ENCODE peak calls at places on chromosome 7, in four cellular contexts. Y is Panc1, J is HCT116, N is K562. R is an unnamed sample.
A peak's percentile ranks its signal among the peaks of the same experiment; 100 is the strongest.

GRCh38 chr7:16094651-16095050 is 326.7 kb downstream of the CRPPA start:
- DNase-seq in N (no peak), Y (no peak), J (no peak), R (no peak)

GRCh38 chr7:37234928-37235327 is 213.7 kb downstream of the ELMO1 start:
- DNase-seq in N (no peak), J (peak; percentile 8), Y (no peak), R (peak; percentile 6)

GRCh38 chr7:46577394-46577793 is 656.3 kb upstream of the IGFBP3 start:
- DNase-seq in N (no peak), Y (no peak), J (no peak), R (no peak)

GRCh38 chr7:100803398-100804161 is 23.7 kb downstream of the EPHB4 start:
- DNase-seq in J (no peak), Y (no peak), N (peak; percentile 84), R (peak; percentile 17)

GRCh38 chr7:80218723-80219122 is 84.1 kb downstream of the GNAI1 start:
- DNase-seq in N (no peak), J (peak; percentile 88), Y (peak; percentile 58), R (peak; percentile 40)

GRCh38 chr7:130918129-130919052 is 184.4 kb upstream of the KLF14 start:
- DNase-seq in J (no peak), N (no peak), Y (no peak), R (no peak)

GRCh38 chr7:131336956-131337355 is 9.3 kb downstream of the MKLN1 start:
- DNase-seq in Y (no peak), N (peak; percentile 38), J (peak; percentile 22), R (peak; percentile 20)

GRCh38 chr7:146319625-146320024 is 203.0 kb downstream of the CNTNAP2 start:
- DNase-seq in Y (no peak), J (no peak), N (no peak), R (no peak)

GRCh38 chr7:51366930-51367613 is 50.5 kb upstream of the COBL start:
- DNase-seq in N (peak; percentile 78), J (no peak), Y (no peak), R (peak; percentile 43)

GRCh38 chr7:143120696-143121405 is 11.0 kb upstream of the PIP start:
- DNase-seq in N (no peak), Y (no peak), J (no peak), R (no peak)

GRCh38 chr7:55533050-55533728 is 39.1 kb downstream of the VOPP1 start:
- DNase-seq in N (no peak), J (no peak), Y (no peak), R (no peak)

GRCh38 chr7:55233001-55233400 is 132.1 kb upstream of the LANCL2 start:
- DNase-seq in Y (no peak), J (no peak), N (no peak), R (no peak)

GRCh38 chr7:12827219-12827821 is 139.9 kb downstream of the ARL4A start:
- DNase-seq in Y (no peak), J (no peak), N (no peak), R (no peak)

GRCh38 chr7:128387663-128388485 is 21.9 kb downstream of the IMPDH1 start:
- DNase-seq in Y (peak; percentile 42), J (peak; percentile 54), N (peak; percentile 95), R (peak; percentile 68)

GRCh38 chr7:106736508-106737201 is 75.7 kb upstream of the CCDC71L start:
- DNase-seq in Y (peak; percentile 57), N (peak; percentile 75), J (peak; percentile 73), R (peak; percentile 28)

GRCh38 chr7:45092100-45092930 is 3.5 kb upstream of the NACAD start:
- DNase-seq in N (peak; percentile 43), Y (no peak), J (no peak), R (no peak)

GRCh38 chr7:5210751-5211338 is 20.8 kb downstream of the WIPI2 start:
- DNase-seq in J (no peak), Y (no peak), N (no peak), R (no peak)

GRCh38 chr7:147670759-147671158 is 919.8 kb upstream of the C7orf33 start:
- DNase-seq in Y (no peak), N (no peak), J (no peak), R (no peak)

DNA sequence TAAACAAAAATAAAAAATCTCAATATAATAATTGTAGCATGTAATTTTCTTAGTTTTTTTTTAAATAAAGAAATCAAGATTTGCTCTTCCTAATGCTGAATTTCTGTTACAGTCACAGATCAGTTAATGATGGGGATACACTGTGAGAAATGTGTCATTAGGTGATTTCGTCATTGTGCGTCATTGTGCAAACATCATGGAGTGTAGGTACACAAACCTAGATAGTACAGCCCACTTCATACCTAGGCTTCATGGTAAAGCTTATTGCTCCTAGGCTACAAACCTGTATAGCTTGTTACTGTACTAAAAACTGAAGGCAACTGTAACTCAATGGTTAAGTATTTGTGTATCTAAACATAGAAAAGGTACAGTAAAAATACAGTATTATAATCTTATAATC is 74.4 kb upstream of the LSM8 start:
- DNase-seq in N (no peak), Y (peak; percentile 69), J (no peak), R (peak; percentile 11)
- TF ChIP-seq TCF7L2 in N (no peak), Y (no peak), J (no peak), R (no peak)

GRCh38 chr7:23476286-23477169 is 6.2 kb upstream of the IGF2BP3 start:
- DNase-seq in J (no peak), N (peak; percentile 16), Y (no peak), R (no peak)

GRCh38 chr7:23474098-23474828 is 4.0 kb upstream of the IGF2BP3 start:
- DNase-seq in Y (no peak), N (peak; percentile 97), J (peak; percentile 90), R (peak; percentile 96)

GRCh38 chr7:23473848-23474097 is 3.5 kb upstream of the IGF2BP3 start:
- DNase-seq in N (no peak), Y (no peak), J (no peak), R (peak; percentile 23)

GRCh38 chr7:23475579-23475844 is 5.2 kb upstream of the IGF2BP3 start:
- DNase-seq in J (no peak), N (no peak), Y (no peak), R (no peak)

DNA sequence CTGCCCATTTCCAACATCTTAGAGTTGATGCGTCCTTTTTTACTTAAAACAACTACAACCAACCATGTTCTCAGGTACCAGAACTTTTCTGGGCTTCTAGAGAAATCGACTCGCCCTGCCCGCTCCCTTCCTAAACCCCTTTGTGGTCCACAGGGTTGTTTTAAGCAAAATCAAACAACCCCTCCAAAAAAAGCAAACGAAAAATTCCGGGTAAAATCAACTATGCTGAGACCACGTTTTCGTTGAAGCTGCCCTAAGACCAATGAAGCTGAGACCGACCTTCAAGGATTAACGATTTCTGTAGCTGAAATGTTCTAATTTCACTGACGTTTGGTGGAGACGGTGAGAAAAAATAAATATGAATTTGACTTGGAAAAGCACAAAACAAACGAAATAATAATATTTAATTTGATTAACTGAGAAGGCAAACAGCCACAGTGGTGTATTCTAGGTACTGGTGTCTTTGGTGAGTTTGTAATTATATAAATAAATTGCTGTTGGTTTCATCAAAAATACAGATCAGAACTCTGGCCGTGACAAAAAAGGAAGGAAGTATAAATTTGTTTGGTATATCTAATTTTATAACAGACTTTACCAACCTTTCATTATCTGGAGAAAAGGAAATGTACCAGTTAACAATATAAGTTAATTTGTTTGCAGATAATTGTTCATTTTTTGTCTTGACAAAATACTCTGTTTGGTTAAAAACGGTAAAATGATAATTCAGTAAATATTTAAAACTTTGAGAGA is 4.7 kb upstream of the IGF2BP3 start:
- DNase-seq in N (no peak), J (no peak), Y (no peak), R (no peak)
- TF ChIP-seq TCF7L2 in N (no peak), J (no peak), Y (no peak), R (no peak)

DNA sequence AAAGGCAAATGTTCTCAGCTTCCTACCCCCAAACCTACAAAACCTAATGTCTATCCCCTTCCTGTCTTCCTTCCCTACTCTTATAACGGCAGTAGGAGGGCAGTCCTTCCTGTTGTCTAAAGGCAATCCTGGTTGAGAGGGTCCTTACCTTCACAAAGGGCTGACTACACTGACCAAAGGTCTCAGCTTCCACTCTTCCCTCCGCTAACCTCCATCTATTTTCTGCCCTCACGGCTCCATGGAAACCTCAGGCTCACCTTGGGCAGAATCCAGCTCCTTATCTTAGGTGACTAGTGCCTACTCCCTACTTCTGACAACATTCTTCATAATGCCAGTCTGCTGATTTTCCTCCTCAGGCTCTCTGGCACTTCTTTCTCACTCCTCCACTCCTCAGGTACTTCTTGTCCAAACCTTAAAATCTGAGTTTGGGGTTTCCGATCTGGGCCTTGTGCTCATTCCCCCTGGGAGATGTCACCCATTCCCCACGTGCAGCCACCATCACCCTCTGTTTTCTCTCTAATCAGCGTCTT is 542 bp downstream of the FBXL13 start:
- DNase-seq in N (no peak), Y (no peak), J (no peak), R (no peak)
- TF ChIP-seq TCF7L2 in N (no peak), Y (no peak), J (no peak), R (no peak)

GRCh38 chr7:13904689-13905088 is 84.8 kb downstream of the ETV1 start:
- DNase-seq in J (no peak), N (no peak), Y (no peak), R (no peak)

GRCh38 chr7:13901577-13901976 is 87.9 kb downstream of the ETV1 start:
- DNase-seq in J (no peak), N (no peak), Y (no peak), R (no peak)

GRCh38 chr7:13907824-13908223 is 81.6 kb downstream of the ETV1 start:
- DNase-seq in J (no peak), Y (no peak), N (no peak), R (no peak)

GRCh38 chr7:13908667-13909382 is 80.6 kb downstream of the ETV1 start:
- DNase-seq in J (peak; percentile 68), Y (no peak), N (no peak), R (no peak)

GRCh38 chr7:13903997-13904396 is 85.5 kb downstream of the ETV1 start:
- DNase-seq in Y (no peak), J (no peak), N (no peak), R (no peak)
- TF ChIP-seq TCF7L2 in Y (no peak), J (no peak), N (no peak), R (no peak)

DNA sequence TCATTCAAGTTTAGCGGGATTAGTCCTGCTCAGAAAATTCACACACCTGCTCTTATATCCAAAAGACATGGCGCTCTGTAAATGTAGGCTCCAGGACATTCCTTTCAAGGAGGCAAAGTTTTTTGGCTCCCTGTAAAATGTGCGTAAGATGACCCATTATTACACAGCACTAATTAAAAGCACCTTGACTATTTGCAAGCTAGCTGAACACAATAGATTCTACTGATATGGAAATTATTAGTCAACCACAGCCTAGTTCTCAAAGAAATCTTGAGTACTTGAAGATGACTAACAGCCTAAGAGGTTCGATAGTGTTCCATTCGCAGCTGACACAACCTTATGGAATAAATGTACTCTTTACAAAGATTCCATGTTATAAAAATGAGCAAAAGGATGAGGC is 175.2 kb downstream of the BMPER start:
- DNase-seq in N (no peak), Y (no peak), J (no peak), R (no peak)
- TF ChIP-seq TCF7L2 in N (no peak), Y (no peak), J (no peak), R (no peak)

GRCh38 chr7:112550468-112551060 is 69.8 kb downstream of the LSMEM1 start:
- DNase-seq in Y (peak; percentile 72), N (peak; percentile 64), J (peak; percentile 56), R (peak; percentile 60)
- TF ChIP-seq TCF7L2 in Y (no peak), N (no peak), J (no peak), R (no peak)

DNA sequence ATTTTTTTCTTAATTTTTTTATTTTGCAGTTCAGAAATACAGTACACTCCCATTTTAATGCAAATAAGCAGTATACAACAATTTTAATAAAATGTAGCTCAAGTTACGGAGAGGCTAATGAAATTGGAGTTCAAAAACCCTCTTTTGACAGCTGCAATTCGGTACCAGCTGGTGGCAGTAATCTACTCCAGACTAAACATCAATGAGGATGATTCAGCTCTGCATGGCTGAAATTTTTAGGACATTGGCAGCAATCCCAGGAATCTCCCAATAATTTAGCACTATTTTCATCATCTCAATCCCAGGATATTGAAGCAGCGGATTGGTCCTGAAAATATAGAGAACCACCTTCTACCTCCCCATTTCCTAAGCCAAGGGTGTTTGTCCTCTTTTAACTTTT is 278.8 kb downstream of the CACNA2D1 start:
- DNase-seq in N (no peak), Y (no peak), J (no peak), R (no peak)
- TF ChIP-seq TCF7L2 in N (no peak), Y (no peak), J (no peak), R (no peak)

R was measured in HepG2.